ENCODE peak calls at places on chromosome 19, in four cellular contexts. V, P, C and W are unnamed samples.

GRCh38 chr19:3123956-3124355 is 11.9 kb upstream of the GNA15 start:
- DNase-seq in V (peak), P (no peak), C (no peak), W (no peak)

GRCh38 chr19:18967358-18968146 is 26.5 kb upstream of the HOMER3 start:
- DNase-seq in V (peak), P (no peak), C (peak), W (peak)

GRCh38 chr19:7847664-7848063 is 17.6 kb downstream of the EVI5L start:
- DNase-seq in V (no peak), P (no peak), C (no peak), W (peak)

GRCh38 chr19:17854061-17854460 is 5.6 kb upstream of the RPL18A start:
- DNase-seq in V (no peak), P (no peak), C (no peak), W (no peak)

GRCh38 chr19:17209126-17210036 is 5.8 kb upstream of the USE1 start:
- DNase-seq in V (no peak), P (peak), C (no peak), W (peak)

GRCh38 chr19:6213266-6213595 is 66.5 kb downstream of the MLLT1 start:
- DNase-seq in V (peak), P (no peak), C (no peak), W (no peak)

GRCh38 chr19:12784871-12785430 is 6.3 kb upstream of the JUNB start:
- DNase-seq in V (no peak), P (no peak), C (no peak), W (peak)

GRCh38 chr19:2460245-2460644 is 3.5 kb upstream of the LMNB2 start:
- DNase-seq in V (no peak), P (no peak), C (no peak), W (no peak)

GRCh38 chr19:13830761-13831481 is 35.7 kb downstream of the ZSWIM4 start:
- DNase-seq in V (no peak), P (no peak), C (no peak), W (no peak)

GRCh38 chr19:16516381-16516780 is 20.2 kb downstream of the C19orf44 start:
- DNase-seq in V (no peak), P (no peak), C (no peak), W (no peak)

GRCh38 chr19:54959840-54960239 is 6.3 kb upstream of the NLRP2 start:
- DNase-seq in V (no peak), P (no peak), C (no peak), W (no peak)